ENCODE peak calls at places on chromosome 15, in six cellular contexts. One of them, this sample, is unnamed.

GRCh38 chr15:58065445-58066041 is at the start of gene ALDH1A2:
- DNase-seq in adipocyte: peak
- DNase-seq in mesenchymal stem cell: no peak
- DNase-seq in IMR-90: no peak
- DNase-seq in endothelial cell of umbilical vein: peak
- DNase-seq in neuronal stem cell: peak
- DNase-seq in this sample: no peak

GRCh38 chr15:91522609-91523332 is 330.7 kb upstream of the SLCO3A1 start:
- DNase-seq in adipocyte: peak
- DNase-seq in mesenchymal stem cell: no peak
- DNase-seq in IMR-90: peak
- DNase-seq in endothelial cell of umbilical vein: no peak
- DNase-seq in neuronal stem cell: no peak
- DNase-seq in this sample: peak

GRCh38 chr15:38073278-38073930 is 139.0 kb downstream of the TMCO5A start:
- DNase-seq in adipocyte: peak
- DNase-seq in mesenchymal stem cell: peak
- DNase-seq in IMR-90: peak
- DNase-seq in endothelial cell of umbilical vein: peak
- DNase-seq in neuronal stem cell: no peak
- DNase-seq in this sample: peak

GRCh38 chr15:86106306-86106705 is 26.6 kb downstream of the AGBL1 start:
- DNase-seq in adipocyte: no peak
- DNase-seq in mesenchymal stem cell: no peak
- DNase-seq in IMR-90: no peak
- DNase-seq in endothelial cell of umbilical vein: no peak
- DNase-seq in neuronal stem cell: no peak
- DNase-seq in this sample: no peak

GRCh38 chr15:74642328-74642723 is 26.7 kb downstream of the CLK3 start:
- DNase-seq in adipocyte: no peak
- DNase-seq in mesenchymal stem cell: no peak
- DNase-seq in IMR-90: no peak
- DNase-seq in endothelial cell of umbilical vein: no peak
- DNase-seq in neuronal stem cell: no peak
- DNase-seq in this sample: no peak

GRCh38 chr15:49621327-49622210 is 721 bp downstream of the DTWD1 start:
- DNase-seq in adipocyte: peak
- DNase-seq in mesenchymal stem cell: peak
- DNase-seq in IMR-90: no peak
- DNase-seq in endothelial cell of umbilical vein: peak
- DNase-seq in neuronal stem cell: no peak
- DNase-seq in this sample: peak

GRCh38 chr15:84079885-84080777 is 155.4 kb upstream of the GOLGA6L4 start:
- DNase-seq in adipocyte: peak
- DNase-seq in mesenchymal stem cell: peak
- DNase-seq in IMR-90: peak
- DNase-seq in endothelial cell of umbilical vein: no peak
- DNase-seq in neuronal stem cell: peak
- DNase-seq in this sample: no peak

GRCh38 chr15:69298354-69298696 is 387 bp upstream of the PAQR5 start:
- DNase-seq in adipocyte: no peak
- DNase-seq in mesenchymal stem cell: no peak
- DNase-seq in IMR-90: no peak
- DNase-seq in endothelial cell of umbilical vein: no peak
- DNase-seq in neuronal stem cell: no peak
- DNase-seq in this sample: no peak

GRCh38 chr15:67030036-67030762 is 35.2 kb upstream of the SMAD3 start:
- DNase-seq in adipocyte: no peak
- DNase-seq in mesenchymal stem cell: peak
- DNase-seq in IMR-90: no peak
- DNase-seq in endothelial cell of umbilical vein: no peak
- DNase-seq in neuronal stem cell: peak
- DNase-seq in this sample: no peak

GRCh38 chr15:63160638-63161037 is 3.4 kb upstream of the RPS27L start:
- DNase-seq in adipocyte: no peak
- DNase-seq in mesenchymal stem cell: no peak
- DNase-seq in IMR-90: no peak
- DNase-seq in endothelial cell of umbilical vein: no peak
- DNase-seq in neuronal stem cell: no peak
- DNase-seq in this sample: no peak

GRCh38 chr15:29889545-29890329 is 67.5 kb upstream of the TJP1 start:
- DNase-seq in adipocyte: peak
- DNase-seq in mesenchymal stem cell: peak
- DNase-seq in IMR-90: no peak
- DNase-seq in endothelial cell of umbilical vein: no peak
- DNase-seq in neuronal stem cell: no peak
- DNase-seq in this sample: peak

GRCh38 chr15:44101944-44102343 is 93.1 kb downstream of the FRMD5 start:
- DNase-seq in adipocyte: peak
- DNase-seq in mesenchymal stem cell: no peak
- DNase-seq in IMR-90: peak
- DNase-seq in endothelial cell of umbilical vein: peak
- DNase-seq in neuronal stem cell: no peak
- DNase-seq in this sample: peak

GRCh38 chr15:35444557-35445204 is 101.3 kb downstream of the DPH6 start:
- DNase-seq in adipocyte: peak
- DNase-seq in mesenchymal stem cell: peak
- DNase-seq in IMR-90: peak
- DNase-seq in endothelial cell of umbilical vein: peak
- DNase-seq in neuronal stem cell: peak
- DNase-seq in this sample: peak

GRCh38 chr15:65856821-65857455 is 12.4 kb upstream of the RAB11A start:
- DNase-seq in adipocyte: peak
- DNase-seq in mesenchymal stem cell: peak
- DNase-seq in IMR-90: peak
- DNase-seq in endothelial cell of umbilical vein: peak
- DNase-seq in neuronal stem cell: peak
- DNase-seq in this sample: peak

GRCh38 chr15:39919740-39920509 is at the start of gene GPR176:
- DNase-seq in adipocyte: peak
- DNase-seq in mesenchymal stem cell: peak
- DNase-seq in IMR-90: peak
- DNase-seq in endothelial cell of umbilical vein: peak
- DNase-seq in neuronal stem cell: peak
- DNase-seq in this sample: peak

GRCh38 chr15:80778964-80779657 is at the start of gene CEMIP:
- DNase-seq in adipocyte: peak
- DNase-seq in mesenchymal stem cell: peak
- DNase-seq in IMR-90: peak
- DNase-seq in endothelial cell of umbilical vein: peak
- DNase-seq in neuronal stem cell: peak
- DNase-seq in this sample: peak

GRCh38 chr15:101474233-101474632 is 15.3 kb downstream of the PCSK6 start:
- DNase-seq in adipocyte: no peak
- DNase-seq in mesenchymal stem cell: no peak
- DNase-seq in IMR-90: no peak
- DNase-seq in endothelial cell of umbilical vein: no peak
- DNase-seq in neuronal stem cell: no peak
- DNase-seq in this sample: no peak

GRCh38 chr15:36882487-36883108 is 217.8 kb downstream of the MEIS2 start:
- DNase-seq in adipocyte: peak
- DNase-seq in mesenchymal stem cell: peak
- DNase-seq in IMR-90: no peak
- DNase-seq in endothelial cell of umbilical vein: peak
- DNase-seq in neuronal stem cell: peak
- DNase-seq in this sample: peak

GRCh38 chr15:48645558-48646330 is at the start of gene FBN1:
- DNase-seq in adipocyte: peak
- DNase-seq in mesenchymal stem cell: peak
- DNase-seq in IMR-90: peak
- DNase-seq in endothelial cell of umbilical vein: peak
- DNase-seq in neuronal stem cell: peak
- DNase-seq in this sample: peak

GRCh38 chr15:70247281-70247680 is 149.6 kb upstream of the TLE3 start:
- DNase-seq in adipocyte: no peak
- DNase-seq in mesenchymal stem cell: no peak
- DNase-seq in IMR-90: no peak
- DNase-seq in endothelial cell of umbilical vein: no peak
- DNase-seq in neuronal stem cell: no peak
- DNase-seq in this sample: no peak

DNA sequence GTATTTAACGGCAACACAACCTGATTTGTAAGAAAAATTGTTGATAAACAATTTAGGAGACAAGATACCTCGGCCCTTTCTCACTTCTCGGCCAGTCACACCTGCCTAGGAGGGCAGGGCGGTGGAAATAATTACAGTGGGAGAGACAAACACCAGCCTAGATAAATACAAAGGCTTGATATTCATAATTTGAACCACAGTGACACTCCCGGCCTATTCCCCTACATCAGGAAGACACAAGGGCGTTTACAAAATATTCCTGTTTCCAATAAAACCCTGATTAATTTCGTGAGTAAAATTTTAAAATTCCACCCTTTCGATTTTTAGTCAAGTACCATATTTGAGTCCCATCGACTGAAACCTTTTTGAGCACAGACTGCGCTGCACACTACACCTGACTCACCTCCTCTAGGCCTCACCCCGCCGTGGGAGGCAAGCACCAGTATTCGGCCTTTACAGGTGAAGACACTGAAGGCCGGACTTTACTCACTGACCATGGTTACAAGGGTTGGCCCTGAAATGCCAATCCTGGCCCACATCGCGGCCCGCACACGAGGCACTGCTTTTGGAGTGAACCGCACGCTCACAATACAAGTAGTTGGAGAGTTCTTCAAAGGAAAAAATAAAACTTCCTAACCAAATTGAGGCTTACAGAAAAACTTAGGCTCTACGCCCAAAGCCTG is 803 bp downstream of the ARPP19 start:
- DNase-seq in adipocyte: no peak
- DNase-seq in mesenchymal stem cell: peak
- DNase-seq in IMR-90: peak
- DNase-seq in endothelial cell of umbilical vein: peak
- DNase-seq in neuronal stem cell: no peak
- DNase-seq in this sample: peak
- H3K9ac ChIP-seq in adipocyte: peak
- H3K9ac ChIP-seq in mesenchymal stem cell: peak
- H3K9ac ChIP-seq in IMR-90: peak
- H3K9ac ChIP-seq in endothelial cell of umbilical vein: peak
- H3K9ac ChIP-seq in neuronal stem cell: peak
- H3K9ac ChIP-seq in this sample: peak

GRCh38 chr15:55587321-55588069 is 650 bp downstream of the PYGO1 start:
- DNase-seq in adipocyte: peak
- DNase-seq in mesenchymal stem cell: peak
- DNase-seq in IMR-90: peak
- DNase-seq in endothelial cell of umbilical vein: peak
- DNase-seq in neuronal stem cell: peak
- DNase-seq in this sample: peak

GRCh38 chr15:55588070-55588817 is at the start of gene PYGO1:
- DNase-seq in adipocyte: peak
- DNase-seq in mesenchymal stem cell: peak
- DNase-seq in IMR-90: peak
- DNase-seq in endothelial cell of umbilical vein: peak
- DNase-seq in neuronal stem cell: peak
- DNase-seq in this sample: peak

GRCh38 chr15:55590788-55591187 is 2.6 kb upstream of the PYGO1 start:
- DNase-seq in adipocyte: no peak
- DNase-seq in mesenchymal stem cell: no peak
- DNase-seq in IMR-90: no peak
- DNase-seq in endothelial cell of umbilical vein: no peak
- DNase-seq in neuronal stem cell: no peak
- DNase-seq in this sample: no peak

GRCh38 chr15:55588818-55589122 is 625 bp upstream of the PYGO1 start:
- DNase-seq in adipocyte: no peak
- DNase-seq in mesenchymal stem cell: no peak
- DNase-seq in IMR-90: no peak
- DNase-seq in endothelial cell of umbilical vein: no peak
- DNase-seq in neuronal stem cell: no peak
- DNase-seq in this sample: peak

GRCh38 chr15:55589297-55589696 is 1.2 kb upstream of the PYGO1 start:
- DNase-seq in adipocyte: peak
- DNase-seq in mesenchymal stem cell: peak
- DNase-seq in IMR-90: no peak
- DNase-seq in endothelial cell of umbilical vein: no peak
- DNase-seq in neuronal stem cell: no peak
- DNase-seq in this sample: no peak
- H3K9ac ChIP-seq in adipocyte: no peak
- H3K9ac ChIP-seq in mesenchymal stem cell: peak
- H3K9ac ChIP-seq in IMR-90: no peak
- H3K9ac ChIP-seq in endothelial cell of umbilical vein: no peak
- H3K9ac ChIP-seq in neuronal stem cell: no peak
- H3K9ac ChIP-seq in this sample: no peak

GRCh38 chr15:78810003-78810376 is 1.3 kb downstream of the ADAMTS7 start:
- DNase-seq in adipocyte: no peak
- DNase-seq in mesenchymal stem cell: no peak
- DNase-seq in IMR-90: no peak
- DNase-seq in endothelial cell of umbilical vein: no peak
- DNase-seq in neuronal stem cell: peak
- DNase-seq in this sample: no peak
- H3K9ac ChIP-seq in adipocyte: peak
- H3K9ac ChIP-seq in mesenchymal stem cell: peak
- H3K9ac ChIP-seq in IMR-90: peak
- H3K9ac ChIP-seq in endothelial cell of umbilical vein: peak
- H3K9ac ChIP-seq in neuronal stem cell: peak
- H3K9ac ChIP-seq in this sample: peak

GRCh38 chr15:75712668-75713337 is at the start of gene CSPG4:
- DNase-seq in adipocyte: peak
- DNase-seq in mesenchymal stem cell: peak
- DNase-seq in IMR-90: peak
- DNase-seq in endothelial cell of umbilical vein: no peak
- DNase-seq in neuronal stem cell: no peak
- DNase-seq in this sample: peak
- H3K9ac ChIP-seq in adipocyte: peak
- H3K9ac ChIP-seq in mesenchymal stem cell: peak
- H3K9ac ChIP-seq in IMR-90: peak
- H3K9ac ChIP-seq in endothelial cell of umbilical vein: no peak
- H3K9ac ChIP-seq in neuronal stem cell: peak
- H3K9ac ChIP-seq in this sample: no peak

DNA sequence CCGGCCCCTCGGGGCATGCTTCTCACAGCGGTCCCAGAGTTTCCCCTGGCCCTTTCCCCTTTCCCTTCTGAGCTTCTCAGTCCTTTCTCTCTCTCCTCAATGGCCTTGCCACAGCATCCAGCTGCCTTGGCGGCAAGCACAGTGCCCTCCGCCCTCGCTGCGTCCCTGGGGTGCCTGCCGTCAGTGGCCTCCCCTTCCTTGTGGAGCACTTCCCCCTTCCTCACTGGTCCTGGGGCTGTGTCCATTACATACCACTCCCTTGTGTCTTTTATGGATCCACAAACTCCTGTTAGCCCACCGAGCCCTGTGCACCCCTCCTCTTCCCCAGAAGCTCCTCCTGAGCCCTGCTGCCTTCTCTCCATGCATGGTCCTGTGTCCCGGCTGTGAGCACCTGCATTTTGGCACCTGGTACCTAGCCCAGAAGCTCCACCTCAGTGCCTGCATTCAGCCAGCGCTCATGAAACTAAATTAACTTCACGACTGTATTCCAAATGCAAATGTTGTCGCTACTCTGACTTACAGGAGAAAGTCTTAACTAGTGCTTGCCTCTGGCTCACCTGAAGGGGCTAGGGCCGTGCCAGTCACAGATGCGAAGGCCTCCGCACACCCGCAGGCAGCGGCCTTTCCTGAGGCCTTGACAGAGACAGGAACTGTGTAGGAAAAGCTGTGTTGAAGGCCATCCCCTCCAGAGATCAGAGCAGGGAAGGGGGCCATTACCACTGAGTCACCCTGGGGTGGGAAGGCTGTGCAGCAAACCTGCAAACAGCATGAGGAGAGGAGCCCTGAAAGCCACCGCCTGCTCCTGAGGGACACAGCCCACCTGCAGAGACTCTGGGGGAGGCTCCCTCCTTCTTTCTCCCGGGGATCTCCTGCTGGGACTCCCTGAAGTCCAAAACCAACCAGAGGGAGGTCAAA is 19.1 kb upstream of the KLF13 start:
- DNase-seq in adipocyte: no peak
- DNase-seq in mesenchymal stem cell: no peak
- DNase-seq in IMR-90: no peak
- DNase-seq in endothelial cell of umbilical vein: no peak
- DNase-seq in neuronal stem cell: no peak
- DNase-seq in this sample: no peak
- H3K9ac ChIP-seq in adipocyte: no peak
- H3K9ac ChIP-seq in mesenchymal stem cell: no peak
- H3K9ac ChIP-seq in IMR-90: no peak
- H3K9ac ChIP-seq in endothelial cell of umbilical vein: no peak
- H3K9ac ChIP-seq in neuronal stem cell: peak
- H3K9ac ChIP-seq in this sample: no peak

This sample was measured in PC-3.